ENCODE peak calls at places on chromosomes 13 and 19, in five cellular contexts. One of them, this sample, is unnamed.

GRCh38 chr19:52007436-52007804 is 591 bp downstream of the ZNF615 start:
- DNase-seq in AG04449: no peak
- DNase-seq in uterus: no peak
- DNase-seq in thoracic aorta: no peak
- DNase-seq in heart left ventricle: no peak
- DNase-seq in this sample: no peak

GRCh38 chr19:54462713-54463530 is 656 bp downstream of the LENG9 start:
- DNase-seq in AG04449: no peak
- DNase-seq in uterus: peak; percentile 74
- DNase-seq in thoracic aorta: no peak
- DNase-seq in heart left ventricle: peak; percentile 85
- DNase-seq in this sample: no peak

GRCh38 chr19:12864143-12864542 is 17.1 kb downstream of the DNASE2 start:
- DNase-seq in AG04449: no peak
- DNase-seq in uterus: no peak
- DNase-seq in thoracic aorta: no peak
- DNase-seq in heart left ventricle: no peak
- DNase-seq in this sample: no peak

GRCh38 chr19:1206733-1207301 is 1.2 kb downstream of the STK11 start:
- DNase-seq in AG04449: no peak
- DNase-seq in uterus: no peak
- DNase-seq in thoracic aorta: no peak
- DNase-seq in heart left ventricle: no peak
- DNase-seq in this sample: no peak

GRCh38 chr19:55909801-55910200 is 22.3 kb downstream of the NLRP13 start:
- DNase-seq in AG04449: no peak
- DNase-seq in uterus: no peak
- DNase-seq in thoracic aorta: no peak
- DNase-seq in heart left ventricle: no peak
- DNase-seq in this sample: no peak

GRCh38 chr19:3955688-3956087 is 15.2 kb downstream of the DAPK3 start:
- DNase-seq in AG04449: no peak
- DNase-seq in uterus: no peak
- DNase-seq in thoracic aorta: no peak
- DNase-seq in heart left ventricle: no peak
- DNase-seq in this sample: no peak

GRCh38 chr19:33048806-33049676 is 15.6 kb downstream of the RHPN2 start:
- DNase-seq in AG04449: no peak
- DNase-seq in uterus: no peak
- DNase-seq in thoracic aorta: no peak
- DNase-seq in heart left ventricle: no peak
- DNase-seq in this sample: no peak

GRCh38 chr13:33119022-33119735 is 103.0 kb downstream of the KL start:
- DNase-seq in AG04449: no peak
- DNase-seq in uterus: no peak
- DNase-seq in thoracic aorta: no peak
- DNase-seq in heart left ventricle: no peak
- DNase-seq in this sample: no peak

GRCh38 chr19:4201798-4202197 is 19.3 kb downstream of the ANKRD24 start:
- DNase-seq in AG04449: no peak
- DNase-seq in uterus: no peak
- DNase-seq in thoracic aorta: no peak
- DNase-seq in heart left ventricle: no peak
- DNase-seq in this sample: no peak

GRCh38 chr19:47573076-47574026 is at the start of gene ZNF541:
- DNase-seq in AG04449: no peak
- DNase-seq in uterus: peak; percentile 41
- DNase-seq in thoracic aorta: peak; percentile 12
- DNase-seq in heart left ventricle: peak; percentile 69
- DNase-seq in this sample: peak; percentile 7

GRCh38 chr13:59391696-59392095 is 772.0 kb downstream of the DIAPH3 start:
- DNase-seq in AG04449: no peak
- DNase-seq in uterus: no peak
- DNase-seq in thoracic aorta: no peak
- DNase-seq in heart left ventricle: peak; percentile 65
- DNase-seq in this sample: peak; percentile 47

GRCh38 chr19:8680676-8681344 is 17.8 kb downstream of the ACTL9 start:
- DNase-seq in AG04449: no peak
- DNase-seq in uterus: no peak
- DNase-seq in thoracic aorta: no peak
- DNase-seq in heart left ventricle: no peak
- DNase-seq in this sample: no peak

GRCh38 chr19:2507109-2507508 is 31.2 kb downstream of the GADD45B start:
- DNase-seq in AG04449: no peak
- DNase-seq in uterus: no peak
- DNase-seq in thoracic aorta: no peak
- DNase-seq in heart left ventricle: no peak
- DNase-seq in this sample: no peak

GRCh38 chr13:108342369-108343289 is 73.1 kb downstream of the TNFSF13B start:
- DNase-seq in AG04449: no peak
- DNase-seq in uterus: no peak
- DNase-seq in thoracic aorta: no peak
- DNase-seq in heart left ventricle: no peak
- DNase-seq in this sample: no peak
- TF ChIP-seq CTCF in AG04449: peak; percentile 31
- TF ChIP-seq CTCF in uterus: no peak
- TF ChIP-seq CTCF in thoracic aorta: peak; percentile 25
- TF ChIP-seq CTCF in heart left ventricle: peak; percentile 66
- TF ChIP-seq CTCF in this sample: peak; percentile 62

GRCh38 chr13:43020794-43021193 is 2.6 kb upstream of the DNAJC15 start:
- DNase-seq in AG04449: no peak
- DNase-seq in uterus: no peak
- DNase-seq in thoracic aorta: no peak
- DNase-seq in heart left ventricle: no peak
- DNase-seq in this sample: no peak

GRCh38 chr13:43026262-43026661 is 2.9 kb downstream of the DNAJC15 start:
- DNase-seq in AG04449: no peak
- DNase-seq in uterus: no peak
- DNase-seq in thoracic aorta: no peak
- DNase-seq in heart left ventricle: no peak
- DNase-seq in this sample: no peak

GRCh38 chr13:43021926-43022670 is 1.3 kb upstream of the DNAJC15 start:
- DNase-seq in AG04449: peak; percentile 56
- DNase-seq in uterus: peak; percentile 35
- DNase-seq in thoracic aorta: no peak
- DNase-seq in heart left ventricle: no peak
- DNase-seq in this sample: no peak

GRCh38 chr13:43019811-43020210 is 3.6 kb upstream of the DNAJC15 start:
- DNase-seq in AG04449: no peak
- DNase-seq in uterus: no peak
- DNase-seq in thoracic aorta: no peak
- DNase-seq in heart left ventricle: no peak
- DNase-seq in this sample: no peak

DNA sequence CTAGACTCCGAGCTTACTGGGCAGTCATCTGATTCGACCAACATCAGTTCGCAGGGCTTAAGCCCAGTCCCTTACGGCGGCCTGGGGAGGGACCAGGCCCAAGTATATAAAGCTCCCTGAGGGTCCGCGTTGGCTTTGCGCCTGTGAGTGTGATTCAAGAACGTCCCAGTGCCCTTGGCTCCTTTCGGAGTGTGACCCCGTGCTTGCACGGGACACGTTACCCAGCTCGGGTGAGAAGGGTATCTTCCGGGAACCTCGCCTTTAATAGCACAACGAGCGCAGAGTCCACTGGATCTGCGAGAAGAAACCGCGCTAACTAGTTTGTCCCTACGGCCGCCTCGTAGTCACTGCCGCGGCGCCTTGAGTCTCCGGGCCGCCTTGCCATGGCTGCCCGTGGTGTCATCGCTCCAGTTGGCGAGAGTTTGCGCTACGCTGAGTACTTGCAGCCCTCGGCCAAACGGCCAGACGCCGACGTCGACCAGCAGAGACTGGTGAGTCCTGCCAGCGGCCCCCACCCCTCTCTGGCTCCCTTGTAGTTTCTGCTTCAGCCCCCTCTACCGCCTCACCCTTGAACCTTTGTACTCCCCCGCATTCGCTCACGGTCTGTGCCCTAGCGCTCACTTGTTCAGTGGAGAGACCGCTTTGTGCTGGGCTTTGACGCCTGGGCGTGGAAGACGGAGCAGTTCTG is at the start of gene DNAJC15:
- DNase-seq in AG04449: no peak
- DNase-seq in uterus: peak; percentile 68
- DNase-seq in thoracic aorta: peak; percentile 71
- DNase-seq in heart left ventricle: peak; percentile 93
- DNase-seq in this sample: no peak
- TF ChIP-seq CTCF in AG04449: no peak
- TF ChIP-seq CTCF in uterus: no peak
- TF ChIP-seq CTCF in thoracic aorta: no peak
- TF ChIP-seq CTCF in heart left ventricle: no peak
- TF ChIP-seq CTCF in this sample: no peak

GRCh38 chr19:9792191-9793050 is 23.9 kb upstream of the ZNF846 start:
- DNase-seq in AG04449: no peak
- DNase-seq in uterus: peak; percentile 92
- DNase-seq in thoracic aorta: peak; percentile 97
- DNase-seq in heart left ventricle: peak; percentile 95
- DNase-seq in this sample: peak; percentile 88
- TF ChIP-seq CTCF in AG04449: no peak
- TF ChIP-seq CTCF in uterus: no peak
- TF ChIP-seq CTCF in thoracic aorta: no peak
- TF ChIP-seq CTCF in heart left ventricle: no peak
- TF ChIP-seq CTCF in this sample: no peak

GRCh38 chr13:39049274-39049673 is 11.0 kb downstream of the NHLRC3 start:
- DNase-seq in AG04449: no peak
- DNase-seq in uterus: no peak
- DNase-seq in thoracic aorta: no peak
- DNase-seq in heart left ventricle: no peak
- DNase-seq in this sample: no peak

GRCh38 chr13:39048806-39049205 is 10.6 kb downstream of the NHLRC3 start:
- DNase-seq in AG04449: no peak
- DNase-seq in uterus: no peak
- DNase-seq in thoracic aorta: no peak
- DNase-seq in heart left ventricle: no peak
- DNase-seq in this sample: no peak

GRCh38 chr13:39044536-39044935 is 6.3 kb downstream of the NHLRC3 start:
- DNase-seq in AG04449: no peak
- DNase-seq in uterus: no peak
- DNase-seq in thoracic aorta: no peak
- DNase-seq in heart left ventricle: no peak
- DNase-seq in this sample: no peak

GRCh38 chr13:39051157-39051556 is 12.9 kb downstream of the NHLRC3 start:
- DNase-seq in AG04449: peak; percentile 12
- DNase-seq in uterus: no peak
- DNase-seq in thoracic aorta: no peak
- DNase-seq in heart left ventricle: no peak
- DNase-seq in this sample: no peak

DNA sequence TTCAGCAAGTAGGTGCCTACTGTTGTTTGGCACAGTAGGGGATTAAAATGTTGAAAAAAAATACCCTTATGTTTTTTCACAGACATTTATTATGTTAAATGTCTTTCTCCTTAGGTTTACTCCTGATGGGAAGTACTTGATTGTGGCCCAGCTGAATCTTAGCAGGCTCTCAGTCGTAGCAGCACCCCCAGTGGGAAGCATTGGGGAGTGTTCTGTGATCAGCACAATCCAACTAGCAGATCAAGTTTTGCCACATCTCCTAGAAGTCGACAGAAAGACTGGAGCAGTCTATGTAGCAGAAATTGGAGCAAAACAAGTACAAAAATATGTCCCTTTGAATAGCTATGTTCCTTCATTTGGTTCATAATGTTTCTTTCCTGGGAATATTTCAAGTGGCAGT is 9.3 kb downstream of the NHLRC3 start:
- DNase-seq in AG04449: no peak
- DNase-seq in uterus: no peak
- DNase-seq in thoracic aorta: no peak
- DNase-seq in heart left ventricle: no peak
- DNase-seq in this sample: no peak
- TF ChIP-seq CTCF in AG04449: no peak
- TF ChIP-seq CTCF in uterus: no peak
- TF ChIP-seq CTCF in thoracic aorta: no peak
- TF ChIP-seq CTCF in heart left ventricle: no peak
- TF ChIP-seq CTCF in this sample: no peak

DNA sequence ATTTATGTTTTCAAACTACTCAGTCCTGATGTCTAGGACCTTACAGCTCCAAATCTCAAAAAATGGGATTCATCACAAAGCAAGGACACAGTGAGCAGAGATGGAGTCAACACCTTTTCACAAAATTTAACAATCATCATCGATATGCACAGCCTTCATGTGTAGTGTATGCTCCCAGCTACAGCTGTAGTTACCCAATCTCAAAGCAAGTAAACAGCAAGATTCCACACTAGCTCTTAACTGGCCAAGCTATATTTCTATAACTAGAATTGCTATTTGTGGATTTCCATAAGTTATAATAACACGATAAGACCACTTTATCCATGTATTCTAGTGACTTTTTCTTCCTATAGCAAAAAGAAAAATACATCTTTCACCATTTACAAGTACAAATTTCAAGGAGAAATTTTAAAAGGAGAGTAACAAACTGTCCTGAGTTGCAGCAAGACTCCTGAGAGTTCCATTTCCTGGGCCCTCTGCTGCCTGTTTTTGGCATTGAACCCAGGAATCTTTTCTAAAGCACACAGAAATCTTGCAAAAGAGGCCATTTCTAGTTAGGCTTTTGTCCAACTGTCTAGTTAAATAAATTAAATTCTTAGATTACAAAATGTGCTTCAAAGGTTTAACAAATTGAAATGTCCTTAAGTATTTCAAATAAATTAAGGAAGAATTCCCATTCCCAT is 460.6 kb downstream of the FGF14 start:
- DNase-seq in AG04449: no peak
- DNase-seq in uterus: no peak
- DNase-seq in thoracic aorta: no peak
- DNase-seq in heart left ventricle: no peak
- DNase-seq in this sample: no peak
- TF ChIP-seq CTCF in AG04449: peak; percentile 17
- TF ChIP-seq CTCF in uterus: no peak
- TF ChIP-seq CTCF in thoracic aorta: no peak
- TF ChIP-seq CTCF in heart left ventricle: no peak
- TF ChIP-seq CTCF in this sample: peak; percentile 32

GRCh38 chr13:113458218-113459065 is 5.2 kb upstream of the ADPRHL1 start:
- DNase-seq in AG04449: no peak
- DNase-seq in uterus: peak; percentile 29
- DNase-seq in thoracic aorta: no peak
- DNase-seq in heart left ventricle: peak; percentile 67
- DNase-seq in this sample: no peak
- TF ChIP-seq CTCF in AG04449: peak; percentile 34
- TF ChIP-seq CTCF in uterus: peak; percentile 41
- TF ChIP-seq CTCF in thoracic aorta: no peak
- TF ChIP-seq CTCF in heart left ventricle: peak; percentile 45
- TF ChIP-seq CTCF in this sample: peak; percentile 27

GRCh38 chr19:45468803-45469131 is 971 bp downstream of the FOSB start:
- DNase-seq in AG04449: no peak
- DNase-seq in uterus: no peak
- DNase-seq in thoracic aorta: no peak
- DNase-seq in heart left ventricle: no peak
- DNase-seq in this sample: no peak
- TF ChIP-seq CTCF in AG04449: no peak
- TF ChIP-seq CTCF in uterus: no peak
- TF ChIP-seq CTCF in thoracic aorta: no peak
- TF ChIP-seq CTCF in heart left ventricle: no peak
- TF ChIP-seq CTCF in this sample: no peak